ENCODE peak calls at places on chromosomes 3 and 15, in five cellular contexts. U, C, I, N and M are unnamed samples.

GRCh38 chr3:196287066-196287404 is 491 bp downstream of the PCYT1A start:
- DNase-seq in C (peak), N (peak), U (peak), I (peak), M (peak)

GRCh38 chr15:57504599-57504940 is 87.1 kb upstream of the MYZAP start:
- DNase-seq in C (no peak), I (no peak), U (no peak), N (no peak), M (no peak)

GRCh38 chr3:197454014-197454413 is 101.8 kb downstream of the BDH1 start:
- DNase-seq in C (peak), N (peak), I (no peak), U (peak), M (no peak)

GRCh38 chr3:71010731-71011455 is 572.6 kb downstream of the FOXP1 start:
- DNase-seq in I (no peak), C (no peak), N (no peak), U (no peak), M (no peak)

GRCh38 chr3:175335229-175335628 is 476.1 kb downstream of the NAALADL2 start:
- DNase-seq in N (peak), I (no peak), C (no peak), U (peak), M (no peak)

GRCh38 chr15:25731411-25731810 is 131.7 kb downstream of the ATP10A start:
- DNase-seq in C (no peak), I (no peak), N (peak), U (no peak), M (no peak)

GRCh38 chr3:157786216-157786615 is 283.0 kb upstream of the VEPH1 start:
- DNase-seq in U (peak), N (peak), I (no peak), C (peak), M (no peak)

GRCh38 chr3:99499235-99499798 is 139.1 kb upstream of the COL8A1 start:
- DNase-seq in C (peak), N (peak), I (no peak), U (peak), M (peak)

GRCh38 chr3:37262816-37263393 is 88.5 kb upstream of the LRRFIP2 start:
- DNase-seq in N (peak), U (peak), I (no peak), C (no peak), M (no peak)

GRCh38 chr15:80517290-80517689 is 113.1 kb downstream of the ARNT2 start:
- DNase-seq in U (no peak), C (no peak), I (no peak), N (no peak), M (no peak)

GRCh38 chr3:32880225-32880624 is 62.4 kb downstream of the TRIM71 start:
- DNase-seq in N (no peak), I (no peak), U (peak), C (no peak), M (no peak)

GRCh38 chr3:151964768-151965167 is 91.3 kb downstream of the SUCNR1 start:
- DNase-seq in U (no peak), N (no peak), C (no peak), I (no peak), M (no peak)

DNA sequence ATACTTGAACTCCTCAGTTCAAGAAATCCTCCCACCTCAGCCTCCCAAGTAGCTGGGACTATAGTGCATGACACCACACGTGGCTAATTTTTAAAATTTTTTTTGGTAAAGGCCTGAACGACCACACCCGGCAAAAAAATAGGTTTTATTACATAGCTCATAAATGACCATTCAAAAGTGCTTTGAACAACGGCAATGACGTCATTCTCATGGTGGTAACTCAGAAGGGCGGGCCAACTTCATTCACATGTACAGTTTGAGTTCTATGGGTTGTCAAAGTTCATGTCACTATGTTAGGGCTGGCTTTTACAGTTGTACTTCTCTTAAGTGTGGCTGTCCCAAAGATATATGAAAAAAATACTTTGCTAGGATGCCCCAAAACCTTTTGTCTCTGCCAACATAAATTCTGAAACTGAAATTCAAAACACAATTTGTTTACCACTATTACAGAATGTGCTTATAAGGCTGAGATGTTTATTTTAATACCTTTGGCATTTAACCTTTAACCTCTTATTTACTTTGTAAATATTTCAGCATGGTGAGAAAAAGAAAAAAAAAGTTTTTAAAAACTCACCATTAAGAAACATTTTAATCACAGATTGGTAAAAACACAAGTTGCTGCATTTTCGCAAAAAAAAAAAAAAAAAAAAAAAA is 6.2 kb downstream of the MYO1E start:
- DNase-seq in U (no peak), N (peak), C (peak), I (no peak), M (no peak)
- H3K4me3 ChIP-seq in U (no peak), N (no peak), C (no peak), I (no peak), M (no peak)

GRCh38 chr3:134904333-134904771 is 109.3 kb downstream of the EPHB1 start:
- DNase-seq in N (no peak), U (no peak), C (no peak), I (no peak), M (no peak)
- H3K4me3 ChIP-seq in N (no peak), U (no peak), C (no peak), I (no peak), M (no peak)

DNA sequence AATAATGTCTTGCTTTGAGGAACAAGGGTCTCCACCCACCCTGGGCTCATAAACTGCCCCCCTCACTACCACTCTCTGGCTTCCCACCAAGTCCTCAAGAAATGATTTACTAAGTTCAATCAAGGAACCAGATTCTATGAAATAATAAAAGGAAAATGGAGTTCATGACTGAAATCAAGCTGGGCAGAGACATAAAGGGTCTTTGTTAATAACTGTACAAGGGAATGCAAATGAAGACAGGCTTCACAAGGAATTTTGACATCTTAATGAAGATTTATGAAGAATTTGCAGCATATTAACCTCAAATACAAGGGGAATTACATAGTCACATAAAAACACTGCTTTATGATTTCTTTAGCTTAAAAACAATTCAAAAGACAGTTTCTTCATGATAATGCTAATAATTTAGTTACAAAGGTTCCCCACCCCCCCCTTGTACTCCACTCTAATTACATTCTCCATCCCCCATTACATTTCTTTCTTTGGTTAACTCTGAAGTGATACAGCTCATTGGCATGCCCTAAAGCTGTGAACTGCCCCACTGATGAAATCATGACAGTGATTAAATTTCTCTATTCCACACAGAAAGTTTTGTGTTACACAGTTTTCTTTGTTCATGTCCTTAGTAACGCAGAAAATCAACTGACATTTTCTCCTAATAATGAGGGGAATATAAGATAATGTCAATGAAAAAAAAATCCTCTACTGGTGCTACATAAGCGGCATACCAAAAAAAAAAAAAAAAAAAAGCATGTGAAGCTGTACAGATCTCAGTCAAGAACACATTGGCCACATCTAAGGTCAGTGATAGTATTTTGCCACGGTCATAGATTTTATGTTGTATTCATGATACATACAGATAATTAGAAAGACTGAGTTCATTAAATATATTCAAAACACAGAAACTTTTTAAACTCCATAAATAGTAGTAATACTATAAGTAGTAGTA is 54.4 kb downstream of the WWTR1 start:
- DNase-seq in I (no peak), N (no peak), C (peak), U (peak), M (no peak)
- H3K4me3 ChIP-seq in I (no peak), N (no peak), C (no peak), U (peak), M (no peak)

GRCh38 chr15:78875107-78875914 is 2.6 kb downstream of the MORF4L1 start:
- DNase-seq in N (no peak), C (peak), U (peak), I (no peak), M (no peak)
- H3K4me3 ChIP-seq in N (peak), C (peak), U (peak), I (peak), M (peak)

GRCh38 chr15:64582202-64582601 is 121.8 kb downstream of the ZNF609 start:
- DNase-seq in C (peak), N (no peak), U (no peak), I (no peak), M (no peak)

GRCh38 chr15:64586259-64586658 is 125.9 kb downstream of the ZNF609 start:
- DNase-seq in U (no peak), I (no peak), N (no peak), C (no peak), M (no peak)

GRCh38 chr15:64581408-64581761 is 121.0 kb downstream of the ZNF609 start:
- DNase-seq in I (no peak), C (no peak), U (no peak), N (no peak), M (no peak)

GRCh38 chr15:64583519-64583918 is 123.1 kb downstream of the ZNF609 start:
- DNase-seq in N (no peak), I (no peak), C (no peak), U (no peak), M (no peak)

GRCh38 chr15:64583983-64584382 is 123.6 kb downstream of the ZNF609 start:
- DNase-seq in U (no peak), C (no peak), I (no peak), N (no peak), M (no peak)
- H3K4me3 ChIP-seq in U (no peak), C (no peak), I (no peak), N (no peak), M (no peak)